ENCODE peak calls at places on chromosomes 12 and 14, in nine cellular contexts. One of them, this sample, is unnamed.

GRCh38 chr12:8038659-8039114 is 6.2 kb downstream of the FOXJ2 start:
- DNase-seq in astrocyte of the cerebellum: no peak
- DNase-seq in NB4: peak
- DNase-seq in CD8-positive, alpha-beta T cell: no peak
- DNase-seq in astrocyte of the spinal cord: peak
- DNase-seq in suprapubic skin: no peak
- DNase-seq in BE2C: peak
- DNase-seq in tibial artery: peak
- DNase-seq in Panc1: no peak
- DNase-seq in this sample: peak

GRCh38 chr12:13780453-13780852 is 200.9 kb downstream of the GRIN2B start:
- DNase-seq in tibial artery: no peak
- DNase-seq in CD8-positive, alpha-beta T cell: no peak
- DNase-seq in BE2C: no peak
- DNase-seq in astrocyte of the cerebellum: no peak
- DNase-seq in NB4: no peak
- DNase-seq in astrocyte of the spinal cord: no peak
- DNase-seq in Panc1: no peak
- DNase-seq in suprapubic skin: no peak
- DNase-seq in this sample: no peak

GRCh38 chr12:72264548-72265175 is 7.5 kb upstream of the TRHDE start:
- DNase-seq in tibial artery: no peak
- DNase-seq in NB4: peak
- DNase-seq in BE2C: no peak
- DNase-seq in CD8-positive, alpha-beta T cell: no peak
- DNase-seq in astrocyte of the spinal cord: peak
- DNase-seq in astrocyte of the cerebellum: no peak
- DNase-seq in suprapubic skin: no peak
- DNase-seq in Panc1: no peak
- DNase-seq in this sample: peak

GRCh38 chr12:81692008-81692407 is 67.1 kb downstream of the PPFIA2 start:
- DNase-seq in suprapubic skin: no peak
- DNase-seq in CD8-positive, alpha-beta T cell: no peak
- DNase-seq in Panc1: no peak
- DNase-seq in NB4: no peak
- DNase-seq in astrocyte of the cerebellum: no peak
- DNase-seq in astrocyte of the spinal cord: no peak
- DNase-seq in tibial artery: no peak
- DNase-seq in BE2C: no peak
- DNase-seq in this sample: no peak

GRCh38 chr12:59079029-59079428 is 158.7 kb upstream of the LRIG3 start:
- DNase-seq in tibial artery: no peak
- DNase-seq in Panc1: no peak
- DNase-seq in astrocyte of the spinal cord: no peak
- DNase-seq in astrocyte of the cerebellum: no peak
- DNase-seq in suprapubic skin: no peak
- DNase-seq in CD8-positive, alpha-beta T cell: no peak
- DNase-seq in BE2C: no peak
- DNase-seq in NB4: peak
- DNase-seq in this sample: no peak

GRCh38 chr12:132215644-132215989 is 71.4 kb downstream of the NOC4L start:
- DNase-seq in astrocyte of the spinal cord: no peak
- DNase-seq in Panc1: no peak
- DNase-seq in NB4: no peak
- DNase-seq in astrocyte of the cerebellum: no peak
- DNase-seq in tibial artery: peak
- DNase-seq in suprapubic skin: no peak
- DNase-seq in BE2C: no peak
- DNase-seq in CD8-positive, alpha-beta T cell: no peak
- DNase-seq in this sample: no peak

GRCh38 chr12:51744235-51744634 is 104.3 kb downstream of the FIGNL2 start:
- DNase-seq in NB4: no peak
- DNase-seq in Panc1: no peak
- DNase-seq in BE2C: no peak
- DNase-seq in astrocyte of the spinal cord: peak
- DNase-seq in astrocyte of the cerebellum: peak
- DNase-seq in tibial artery: no peak
- DNase-seq in CD8-positive, alpha-beta T cell: no peak
- DNase-seq in suprapubic skin: no peak
- DNase-seq in this sample: no peak

GRCh38 chr14:45201908-45202307 is 51.1 kb downstream of the MIS18BP1 start:
- DNase-seq in tibial artery: no peak
- DNase-seq in astrocyte of the cerebellum: no peak
- DNase-seq in NB4: peak
- DNase-seq in suprapubic skin: no peak
- DNase-seq in astrocyte of the spinal cord: peak
- DNase-seq in BE2C: peak
- DNase-seq in Panc1: no peak
- DNase-seq in CD8-positive, alpha-beta T cell: no peak
- DNase-seq in this sample: peak

GRCh38 chr12:46214668-46215429 is 54.0 kb downstream of the SLC38A1 start:
- DNase-seq in suprapubic skin: no peak
- DNase-seq in NB4: peak
- DNase-seq in BE2C: no peak
- DNase-seq in astrocyte of the cerebellum: no peak
- DNase-seq in CD8-positive, alpha-beta T cell: peak
- DNase-seq in Panc1: no peak
- DNase-seq in tibial artery: no peak
- DNase-seq in astrocyte of the spinal cord: no peak
- DNase-seq in this sample: no peak

GRCh38 chr12:15788266-15789214 is 648 bp downstream of the EPS8 start:
- DNase-seq in CD8-positive, alpha-beta T cell: no peak
- DNase-seq in BE2C: no peak
- DNase-seq in suprapubic skin: no peak
- DNase-seq in astrocyte of the cerebellum: peak
- DNase-seq in astrocyte of the spinal cord: peak
- DNase-seq in Panc1: no peak
- DNase-seq in tibial artery: no peak
- DNase-seq in NB4: peak
- DNase-seq in this sample: peak

GRCh38 chr14:90295870-90296516 is 35.7 kb downstream of the NRDE2 start:
- DNase-seq in Panc1: no peak
- DNase-seq in NB4: peak
- DNase-seq in astrocyte of the spinal cord: no peak
- DNase-seq in astrocyte of the cerebellum: no peak
- DNase-seq in BE2C: no peak
- DNase-seq in CD8-positive, alpha-beta T cell: no peak
- DNase-seq in suprapubic skin: no peak
- DNase-seq in tibial artery: no peak
- DNase-seq in this sample: peak

GRCh38 chr14:79712302-79712950 is 498.9 kb downstream of the DIO2 start:
- DNase-seq in astrocyte of the cerebellum: no peak
- DNase-seq in tibial artery: no peak
- DNase-seq in NB4: no peak
- DNase-seq in CD8-positive, alpha-beta T cell: no peak
- DNase-seq in astrocyte of the spinal cord: peak
- DNase-seq in BE2C: no peak
- DNase-seq in Panc1: no peak
- DNase-seq in suprapubic skin: no peak
- DNase-seq in this sample: no peak

GRCh38 chr14:61475316-61475715 is 153.9 kb downstream of the PRKCH start:
- DNase-seq in NB4: peak
- DNase-seq in Panc1: no peak
- DNase-seq in tibial artery: no peak
- DNase-seq in astrocyte of the spinal cord: peak
- DNase-seq in suprapubic skin: no peak
- DNase-seq in BE2C: no peak
- DNase-seq in CD8-positive, alpha-beta T cell: peak
- DNase-seq in astrocyte of the cerebellum: peak
- DNase-seq in this sample: peak

GRCh38 chr14:57212919-57213318 is 55.8 kb downstream of the EXOC5 start:
- DNase-seq in Panc1: no peak
- DNase-seq in astrocyte of the cerebellum: no peak
- DNase-seq in astrocyte of the spinal cord: no peak
- DNase-seq in tibial artery: no peak
- DNase-seq in CD8-positive, alpha-beta T cell: no peak
- DNase-seq in NB4: no peak
- DNase-seq in suprapubic skin: no peak
- DNase-seq in BE2C: no peak
- DNase-seq in this sample: no peak
- TF ChIP-seq CTCF in Panc1: no peak
- TF ChIP-seq CTCF in astrocyte of the cerebellum: no peak
- TF ChIP-seq CTCF in astrocyte of the spinal cord: no peak
- TF ChIP-seq CTCF in tibial artery: no peak
- TF ChIP-seq CTCF in CD8-positive, alpha-beta T cell: no peak
- TF ChIP-seq CTCF in NB4: no peak
- TF ChIP-seq CTCF in suprapubic skin: no peak
- TF ChIP-seq CTCF in BE2C: no peak
- TF ChIP-seq CTCF in this sample: no peak

GRCh38 chr14:77076118-77076631 is 21.9 kb upstream of the CIPC start:
- DNase-seq in NB4: no peak
- DNase-seq in tibial artery: peak
- DNase-seq in CD8-positive, alpha-beta T cell: no peak
- DNase-seq in astrocyte of the spinal cord: no peak
- DNase-seq in Panc1: no peak
- DNase-seq in BE2C: no peak
- DNase-seq in suprapubic skin: peak
- DNase-seq in astrocyte of the cerebellum: no peak
- DNase-seq in this sample: peak
- H3K4me3 ChIP-seq in NB4: no peak
- H3K4me3 ChIP-seq in tibial artery: peak
- H3K4me3 ChIP-seq in CD8-positive, alpha-beta T cell: no peak
- H3K4me3 ChIP-seq in astrocyte of the spinal cord: no peak
- H3K4me3 ChIP-seq in Panc1: peak
- H3K4me3 ChIP-seq in BE2C: no peak
- H3K4me3 ChIP-seq in suprapubic skin: peak
- H3K4me3 ChIP-seq in astrocyte of the cerebellum: no peak
- H3K4me3 ChIP-seq in this sample: peak

GRCh38 chr12:75698052-75698451 is 186.6 kb upstream of the KRR1 start:
- DNase-seq in CD8-positive, alpha-beta T cell: no peak
- DNase-seq in Panc1: no peak
- DNase-seq in suprapubic skin: no peak
- DNase-seq in NB4: no peak
- DNase-seq in tibial artery: no peak
- DNase-seq in BE2C: no peak
- DNase-seq in astrocyte of the spinal cord: no peak
- DNase-seq in astrocyte of the cerebellum: no peak
- DNase-seq in this sample: no peak
- TF ChIP-seq CTCF in CD8-positive, alpha-beta T cell: no peak
- TF ChIP-seq CTCF in Panc1: no peak
- TF ChIP-seq CTCF in suprapubic skin: no peak
- TF ChIP-seq CTCF in NB4: no peak
- TF ChIP-seq CTCF in tibial artery: no peak
- TF ChIP-seq CTCF in BE2C: no peak
- TF ChIP-seq CTCF in astrocyte of the spinal cord: no peak
- TF ChIP-seq CTCF in astrocyte of the cerebellum: no peak
- TF ChIP-seq CTCF in this sample: no peak

DNA sequence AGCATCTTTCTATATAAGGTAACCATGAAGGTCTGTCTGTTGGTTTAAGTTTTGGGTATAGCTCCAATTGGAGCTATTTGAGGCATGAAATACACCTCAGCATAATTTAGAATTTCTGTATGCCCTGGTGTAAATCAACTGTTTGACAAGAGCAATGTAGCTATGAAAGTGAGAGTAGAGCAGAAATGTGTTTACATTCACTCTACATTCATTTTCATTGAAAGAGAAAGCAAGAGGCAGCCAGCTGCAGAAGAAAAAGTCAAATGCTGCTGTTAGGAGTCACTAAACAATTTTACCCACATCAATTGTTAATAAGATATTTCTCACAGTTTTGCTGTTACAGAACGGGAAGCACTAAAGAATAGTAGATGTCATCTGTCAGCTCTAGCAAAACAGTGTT is 252.5 kb downstream of the SLC6A15 start:
- DNase-seq in BE2C: no peak
- DNase-seq in astrocyte of the cerebellum: no peak
- DNase-seq in Panc1: no peak
- DNase-seq in NB4: no peak
- DNase-seq in CD8-positive, alpha-beta T cell: no peak
- DNase-seq in tibial artery: no peak
- DNase-seq in astrocyte of the spinal cord: no peak
- DNase-seq in suprapubic skin: no peak
- DNase-seq in this sample: no peak
- H3K4me3 ChIP-seq in BE2C: peak
- H3K4me3 ChIP-seq in astrocyte of the cerebellum: no peak
- H3K4me3 ChIP-seq in Panc1: no peak
- H3K4me3 ChIP-seq in NB4: no peak
- H3K4me3 ChIP-seq in CD8-positive, alpha-beta T cell: no peak
- H3K4me3 ChIP-seq in tibial artery: no peak
- H3K4me3 ChIP-seq in astrocyte of the spinal cord: no peak
- H3K4me3 ChIP-seq in suprapubic skin: no peak
- H3K4me3 ChIP-seq in this sample: no peak

DNA sequence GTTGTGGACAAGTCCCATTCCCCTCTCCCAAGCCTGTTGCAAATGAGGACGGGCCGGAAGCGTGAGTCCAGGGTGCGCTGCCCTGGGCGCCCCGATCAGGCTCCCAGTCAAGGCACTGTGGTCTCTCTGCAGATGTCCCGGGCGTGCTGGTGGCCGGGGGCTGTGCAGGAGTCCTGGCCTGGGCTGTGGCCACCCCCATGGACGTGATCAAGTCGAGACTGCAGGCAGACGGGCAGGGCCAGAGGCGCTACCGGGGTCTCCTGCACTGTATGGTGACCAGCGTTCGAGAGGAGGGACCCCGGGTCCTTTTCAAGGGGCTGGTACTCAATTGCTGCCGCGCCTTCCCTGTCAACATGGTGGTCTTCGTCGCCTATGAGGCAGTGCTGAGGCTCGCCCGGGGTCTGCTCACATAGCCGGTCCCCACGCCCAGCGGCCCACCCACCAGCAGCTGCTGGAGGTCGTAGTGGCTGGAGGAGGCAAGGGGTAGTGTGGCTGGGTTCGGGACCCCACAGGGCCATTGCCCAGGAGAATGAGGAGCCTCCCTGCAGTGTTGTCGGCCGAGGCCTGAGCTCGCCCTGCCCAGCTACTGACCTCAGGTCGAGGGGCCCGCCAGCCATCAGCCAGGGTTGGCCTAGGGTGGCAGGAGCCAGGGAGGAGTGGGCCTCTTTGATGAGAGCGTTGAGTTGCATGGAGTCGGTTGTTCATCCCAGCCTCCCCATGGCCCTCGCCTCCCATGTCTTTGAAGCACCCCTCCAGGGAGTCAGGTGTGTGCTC is 6.3 kb downstream of the SLC25A47 start:
- DNase-seq in CD8-positive, alpha-beta T cell: no peak
- DNase-seq in astrocyte of the spinal cord: no peak
- DNase-seq in tibial artery: no peak
- DNase-seq in suprapubic skin: no peak
- DNase-seq in astrocyte of the cerebellum: no peak
- DNase-seq in BE2C: no peak
- DNase-seq in NB4: no peak
- DNase-seq in Panc1: no peak
- DNase-seq in this sample: no peak
- TF ChIP-seq CTCF in CD8-positive, alpha-beta T cell: no peak
- TF ChIP-seq CTCF in astrocyte of the spinal cord: no peak
- TF ChIP-seq CTCF in tibial artery: no peak
- TF ChIP-seq CTCF in suprapubic skin: no peak
- TF ChIP-seq CTCF in astrocyte of the cerebellum: no peak
- TF ChIP-seq CTCF in BE2C: no peak
- TF ChIP-seq CTCF in NB4: no peak
- TF ChIP-seq CTCF in Panc1: no peak
- TF ChIP-seq CTCF in this sample: no peak